ENCODE peak calls at places on chromosomes 16 and 17, in six cellular contexts. H, S, Y, J, K and C are unnamed samples.

GRCh38 chr17:35666070-35666469 is 65.4 kb upstream of the RASL10B start:
- DNase-seq in H (peak), S (no peak), Y (no peak), J (no peak), K (no peak), C (no peak)

GRCh38 chr17:47917581-47917980 is 21.5 kb downstream of the SP2 start:
- DNase-seq in H (no peak), S (no peak), Y (no peak), J (no peak), K (no peak), C (no peak)

GRCh38 chr17:19341641-19342610 is 20.6 kb downstream of the B9D1 start:
- DNase-seq in H (peak), S (no peak), Y (no peak), J (no peak), K (no peak), C (no peak)

GRCh38 chr16:22004321-22004720 is 3.4 kb upstream of the PDZD9 start:
- DNase-seq in H (no peak), S (no peak), Y (no peak), J (no peak), K (no peak), C (no peak)

GRCh38 chr16:3027983-3028715 is 4.3 kb downstream of the THOC6 start:
- DNase-seq in H (peak), S (peak), Y (no peak), J (peak), K (peak), C (peak)

GRCh38 chr16:13229039-13229438 is 327.6 kb downstream of the SHISA9 start:
- DNase-seq in H (no peak), S (no peak), Y (no peak), J (no peak), K (no peak), C (no peak)

GRCh38 chr17:64788286-64789060 is 126.4 kb upstream of the SMURF2 start:
- DNase-seq in H (no peak), S (no peak), Y (no peak), J (no peak), K (no peak), C (no peak)

GRCh38 chr17:38454528-38454927 is 26.3 kb downstream of the ARHGAP23 start:
- DNase-seq in H (peak), S (peak), Y (no peak), J (no peak), K (peak), C (peak)

GRCh38 chr16:10946308-10946707 is 1.9 kb downstream of the CLEC16A start:
- DNase-seq in H (peak), S (no peak), Y (no peak), J (no peak), K (peak), C (no peak)

GRCh38 chr17:37494971-37495370 is 5.3 kb downstream of the DUSP14 start:
- DNase-seq in H (no peak), S (no peak), Y (no peak), J (no peak), K (no peak), C (no peak)

GRCh38 chr16:81458827-81459598 is 14.4 kb downstream of the CMIP start:
- DNase-seq in H (no peak), S (no peak), Y (no peak), J (no peak), K (no peak), C (no peak)

GRCh38 chr17:50359005-50359699 is 13.2 kb downstream of the XYLT2 start:
- DNase-seq in H (no peak), S (peak), Y (no peak), J (no peak), K (no peak), C (no peak)

GRCh38 chr16:12122202-12122601 is 145.7 kb downstream of the SNX29 start:
- DNase-seq in H (no peak), S (no peak), Y (no peak), J (no peak), K (no peak), C (no peak)

GRCh38 chr17:74390680-74391653 is 23.7 kb downstream of the GPR142 start:
- DNase-seq in H (no peak), S (no peak), Y (no peak), J (no peak), K (no peak), C (no peak)

GRCh38 chr16:12215302-12216105 is 239.0 kb downstream of the SNX29 start:
- DNase-seq in H (no peak), S (no peak), Y (no peak), J (no peak), K (no peak), C (no peak)

GRCh38 chr17:44353656-44354331 is 8.7 kb downstream of the GRN start:
- DNase-seq in H (peak), S (peak), Y (no peak), J (no peak), K (no peak), C (no peak)

GRCh38 chr17:20944014-20944905 is 98.6 kb downstream of the USP22 start:
- DNase-seq in H (no peak), S (peak), Y (no peak), J (no peak), K (peak), C (no peak)

GRCh38 chr17:18377437-18378204 is at the start of gene EVPLL:
- DNase-seq in H (peak), S (peak), Y (no peak), J (no peak), K (peak), C (no peak)

GRCh38 chr17:1197379-1197778 is 17.6 kb upstream of the ABR start:
- DNase-seq in H (peak), S (peak), Y (peak), J (no peak), K (no peak), C (no peak)

GRCh38 chr16:51374346-51374745 is 223.3 kb upstream of the SALL1 start:
- DNase-seq in H (peak), S (no peak), Y (peak), J (peak), K (peak), C (peak)

GRCh38 chr16:51376080-51376479 is 225.0 kb upstream of the SALL1 start:
- DNase-seq in H (no peak), S (no peak), Y (no peak), J (no peak), K (no peak), C (no peak)

GRCh38 chr16:51374790-51375189 is 223.7 kb upstream of the SALL1 start:
- DNase-seq in H (no peak), S (no peak), Y (no peak), J (no peak), K (no peak), C (no peak)
- TF ChIP-seq CTCF in H (no peak), S (no peak), Y (no peak), J (no peak), K (no peak), C (no peak)

GRCh38 chr16:1451702-1452392 is 7.5 kb upstream of the CCDC154 start:
- DNase-seq in H (no peak), S (no peak), Y (no peak), J (no peak), K (no peak), C (no peak)

GRCh38 chr16:1450841-1451240 is 6.5 kb upstream of the CCDC154 start:
- DNase-seq in H (no peak), S (no peak), Y (no peak), J (no peak), K (no peak), C (no peak)

GRCh38 chr16:1449201-1449788 is 4.9 kb upstream of the CCDC154 start:
- DNase-seq in H (no peak), S (no peak), Y (no peak), J (no peak), K (no peak), C (no peak)

GRCh38 chr16:1448536-1449116 is 4.3 kb upstream of the CCDC154 start:
- DNase-seq in H (no peak), S (no peak), Y (no peak), J (no peak), K (no peak), C (no peak)

DNA sequence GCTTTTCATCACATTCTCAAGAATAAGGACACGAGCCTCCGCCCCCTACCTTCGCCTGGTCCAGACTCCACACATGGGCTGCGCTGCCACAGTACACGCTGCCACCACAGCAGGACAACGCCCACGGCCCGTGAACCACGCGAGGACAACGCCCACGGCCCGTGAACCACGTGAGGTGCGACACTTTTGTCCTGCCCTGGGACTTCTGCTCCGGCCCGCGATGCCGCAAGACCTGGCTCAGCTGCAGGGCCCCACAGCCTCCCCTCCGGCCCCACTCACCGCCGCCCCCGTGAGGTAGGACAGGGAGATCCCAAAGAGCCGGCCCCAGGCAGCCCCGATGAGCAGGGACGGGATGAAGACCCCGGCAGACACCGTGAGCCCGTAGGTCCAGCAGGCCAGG is 5.9 kb upstream of the CCDC154 start:
- DNase-seq in H (no peak), S (no peak), Y (no peak), J (no peak), K (no peak), C (no peak)
- TF ChIP-seq CTCF in H (no peak), S (no peak), Y (no peak), J (peak), K (no peak), C (no peak)

DNA sequence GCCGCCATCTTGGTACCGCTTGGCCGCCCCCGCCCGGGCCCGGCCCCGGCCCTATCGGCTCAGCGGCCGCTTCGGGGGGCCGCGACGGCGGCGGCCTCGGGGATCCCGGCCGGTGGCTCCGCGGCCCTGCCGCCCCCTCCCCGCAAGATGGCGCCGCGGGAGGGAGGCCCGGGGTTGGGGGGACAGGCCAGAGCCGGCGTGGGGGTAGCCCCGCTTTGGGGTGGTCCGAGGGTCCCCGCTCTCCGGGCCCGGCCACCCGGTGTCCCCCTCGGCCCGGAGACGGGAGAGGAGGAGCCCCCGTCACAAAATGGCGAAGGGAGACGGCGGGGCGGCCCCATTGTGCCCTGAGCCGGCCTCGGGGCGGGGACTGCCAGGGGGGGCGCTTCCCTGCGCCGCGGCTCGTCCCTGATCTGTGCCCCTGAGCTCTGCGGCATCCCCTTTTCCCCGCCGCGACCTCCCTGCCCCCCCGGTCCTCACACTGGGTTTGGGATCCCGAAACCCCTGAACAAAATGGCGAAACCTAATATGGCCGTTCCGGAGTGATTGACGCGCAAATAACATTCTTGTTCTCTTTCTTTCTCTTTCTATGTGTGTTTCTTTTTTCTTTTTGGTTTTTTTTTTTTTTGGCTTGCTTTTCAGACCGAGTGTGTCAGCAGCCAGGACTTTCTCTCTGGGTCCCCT is 978 bp downstream of the HAPSTR1 start:
- DNase-seq in H (no peak), S (peak), Y (no peak), J (no peak), K (peak), C (no peak)
- TF ChIP-seq CTCF in H (peak), S (no peak), Y (peak), J (no peak), K (no peak), C (peak)

GRCh38 chr16:57663917-57664661 is 4.0 kb upstream of the ADGRG3 start:
- DNase-seq in H (no peak), S (no peak), Y (no peak), J (no peak), K (no peak), C (no peak)
- TF ChIP-seq CTCF in H (no peak), S (no peak), Y (no peak), J (no peak), K (no peak), C (peak)

GRCh38 chr16:89167425-89167941 is 4.1 kb upstream of the CDH15 start:
- DNase-seq in H (peak), S (peak), Y (peak), J (peak), K (peak), C (peak)
- TF ChIP-seq CTCF in H (peak), S (peak), Y (peak), J (peak), K (peak), C (peak)